ENCODE peak calls at places on chromosomes 4 and X, in four cellular contexts. P is DMS153, Z is AML-193, M is posterior cingulate gyrus. L is an unnamed sample.

GRCh38 chr4:155807021-155807420 is 48.2 kb downstream of the GUCY1B1 start:
- DNase-seq in P (no peak), Z (no peak), M (no peak), L (peak; percentile 76)

GRCh38 chr4:46994007-46994405 is 625 bp upstream of the GABRA4 start:
- DNase-seq in Z (no peak), P (no peak), M (peak; percentile 85), L (no peak)

GRCh38 chrX:105302246-105302645 is 81.8 kb upstream of the TEX13A start:
- DNase-seq in P (no peak), Z (no peak), M (no peak), L (no peak)

GRCh38 chrX:139204903-139205667 is 325.5 kb upstream of the F9 start:
- DNase-seq in Z (no peak), P (peak; percentile 53), M (peak; percentile 79), L (no peak)

GRCh38 chrX:153782324-153782723 is 1.5 kb downstream of the SRPK3 start:
- DNase-seq in M (no peak), P (peak; percentile 95), Z (no peak), L (no peak)

GRCh38 chr4:178296669-178297068 is 854.4 kb upstream of the AGA start:
- DNase-seq in M (no peak), P (no peak), Z (no peak), L (no peak)

GRCh38 chr4:102449751-102450352 is 51.3 kb upstream of the NFKB1 start:
- DNase-seq in M (no peak), Z (peak; percentile 73), P (peak; percentile 65), L (peak; percentile 66)

GRCh38 chr4:51930557-51930956 is 87.6 kb downstream of the DCUN1D4 start:
- DNase-seq in Z (no peak), P (no peak), M (no peak), L (no peak)

GRCh38 chrX:15675490-15675921 is 10.9 kb upstream of the CLTRN start:
- DNase-seq in Z (peak; percentile 62), M (peak; percentile 98), P (no peak), L (peak; percentile 59)

GRCh38 chr4:11416767-11417113 is 12.0 kb downstream of the HS3ST1 start:
- DNase-seq in P (no peak), M (no peak), Z (no peak), L (no peak)

GRCh38 chrX:50403903-50404302 is 66.7 kb downstream of the DGKK start:
- DNase-seq in P (no peak), Z (no peak), M (no peak), L (no peak)

L was measured in astrocyte of the cerebellum.